ENCODE peak calls at places on chromosomes 13 and 19, in five cellular contexts. One of them, this sample, is unnamed.

GRCh38 chr19:56707821-56708220 is 36.3 kb upstream of the ZNF835 start:
- DNase-seq in MCF 10A: no peak
- DNase-seq in ecto neural progenitor cell: no peak
- DNase-seq in dermis microvascular lymphatic vessel endothelial cell: no peak
- DNase-seq in fibroblast of the aortic adventitia: no peak
- DNase-seq in this sample: no peak

GRCh38 chr19:55157064-55157908 is at the start of gene TNNI3:
- DNase-seq in MCF 10A: no peak
- DNase-seq in ecto neural progenitor cell: no peak
- DNase-seq in dermis microvascular lymphatic vessel endothelial cell: no peak
- DNase-seq in fibroblast of the aortic adventitia: no peak
- DNase-seq in this sample: no peak

GRCh38 chr13:24629320-24629719 is 50.9 kb upstream of the ATP12A start:
- DNase-seq in MCF 10A: no peak
- DNase-seq in ecto neural progenitor cell: no peak
- DNase-seq in dermis microvascular lymphatic vessel endothelial cell: no peak
- DNase-seq in fibroblast of the aortic adventitia: no peak
- DNase-seq in this sample: no peak

GRCh38 chr13:23928985-23929384 is 31.7 kb upstream of the C1QTNF9B start:
- DNase-seq in MCF 10A: peak
- DNase-seq in ecto neural progenitor cell: no peak
- DNase-seq in dermis microvascular lymphatic vessel endothelial cell: no peak
- DNase-seq in fibroblast of the aortic adventitia: peak
- DNase-seq in this sample: no peak

GRCh38 chr13:26962671-26963070 is 202.1 kb upstream of the GPR12 start:
- DNase-seq in MCF 10A: no peak
- DNase-seq in ecto neural progenitor cell: no peak
- DNase-seq in dermis microvascular lymphatic vessel endothelial cell: no peak
- DNase-seq in fibroblast of the aortic adventitia: no peak
- DNase-seq in this sample: no peak

GRCh38 chr19:17289489-17289888 is 7.8 kb downstream of the ANKLE1 start:
- DNase-seq in MCF 10A: no peak
- DNase-seq in ecto neural progenitor cell: peak
- DNase-seq in dermis microvascular lymphatic vessel endothelial cell: peak
- DNase-seq in fibroblast of the aortic adventitia: peak
- DNase-seq in this sample: peak

GRCh38 chr13:110907951-110908898 is 6.6 kb downstream of the ANKRD10 start:
- DNase-seq in MCF 10A: peak
- DNase-seq in ecto neural progenitor cell: no peak
- DNase-seq in dermis microvascular lymphatic vessel endothelial cell: no peak
- DNase-seq in fibroblast of the aortic adventitia: peak
- DNase-seq in this sample: peak

GRCh38 chr13:57988276-57988675 is 356.7 kb downstream of the PCDH17 start:
- DNase-seq in MCF 10A: no peak
- DNase-seq in ecto neural progenitor cell: no peak
- DNase-seq in dermis microvascular lymphatic vessel endothelial cell: no peak
- DNase-seq in fibroblast of the aortic adventitia: no peak
- DNase-seq in this sample: no peak

GRCh38 chr13:77465595-77466195 is 69.8 kb upstream of the SCEL start:
- DNase-seq in MCF 10A: no peak
- DNase-seq in ecto neural progenitor cell: no peak
- DNase-seq in dermis microvascular lymphatic vessel endothelial cell: no peak
- DNase-seq in fibroblast of the aortic adventitia: peak
- DNase-seq in this sample: no peak

GRCh38 chr19:55353803-55354697 is 469 bp downstream of the COX6B2 start:
- DNase-seq in MCF 10A: no peak
- DNase-seq in ecto neural progenitor cell: peak
- DNase-seq in dermis microvascular lymphatic vessel endothelial cell: no peak
- DNase-seq in fibroblast of the aortic adventitia: peak
- DNase-seq in this sample: peak

GRCh38 chr13:24254151-24254810 is 55.1 kb upstream of the C1QTNF9 start:
- DNase-seq in MCF 10A: peak
- DNase-seq in ecto neural progenitor cell: no peak
- DNase-seq in dermis microvascular lymphatic vessel endothelial cell: no peak
- DNase-seq in fibroblast of the aortic adventitia: no peak
- DNase-seq in this sample: peak

GRCh38 chr19:16589917-16590316 is 17.7 kb upstream of the SLC35E1 start:
- DNase-seq in MCF 10A: no peak
- DNase-seq in ecto neural progenitor cell: no peak
- DNase-seq in dermis microvascular lymphatic vessel endothelial cell: no peak
- DNase-seq in fibroblast of the aortic adventitia: no peak
- DNase-seq in this sample: no peak

GRCh38 chr13:99351772-99352171 is 44.6 kb upstream of the GPR183 start:
- DNase-seq in MCF 10A: no peak
- DNase-seq in ecto neural progenitor cell: no peak
- DNase-seq in dermis microvascular lymphatic vessel endothelial cell: no peak
- DNase-seq in fibroblast of the aortic adventitia: no peak
- DNase-seq in this sample: peak

This sample was measured in activated CD8-positive, alpha-beta T cell treated with anti-CD3 and anti-CD28 coated beads for 36 hours.